ENCODE peak calls at places on chromosomes 6 and 20, in five cellular contexts. One of them, this sample, is unnamed.

GRCh38 chr6:15962449-15962764 is 166.5 kb upstream of the MYLIP start:
- DNase-seq in NCI-H1092: no peak
- DNase-seq in substantia nigra: no peak
- DNase-seq in aorta: no peak
- DNase-seq in stimulated activated CD4-positive, alpha-beta T cell treated with anti-CD3 and anti-CD28 coated beads, Interleukin-1b, Interleukin-23, amount 100 ng/mL, for 24 hours: no peak
- DNase-seq in this sample: no peak

GRCh38 chr20:31894980-31895675 is 24.7 kb downstream of the TTLL9 start:
- DNase-seq in NCI-H1092: no peak
- DNase-seq in substantia nigra: peak; percentile 6
- DNase-seq in aorta: peak; percentile 82
- DNase-seq in stimulated activated CD4-positive, alpha-beta T cell treated with anti-CD3 and anti-CD28 coated beads, Interleukin-1b, Interleukin-23, amount 100 ng/mL, for 24 hours: no peak
- DNase-seq in this sample: no peak

GRCh38 chr6:37021356-37022129 is 16.1 kb downstream of the FGD2 start:
- DNase-seq in NCI-H1092: no peak
- DNase-seq in aorta: no peak
- DNase-seq in stimulated activated CD4-positive, alpha-beta T cell treated with anti-CD3 and anti-CD28 coated beads, Interleukin-1b, Interleukin-23, amount 100 ng/mL, for 24 hours: no peak
- DNase-seq in substantia nigra: no peak
- DNase-seq in this sample: no peak

GRCh38 chr20:43945391-43946205 is 30.9 kb downstream of the TOX2 start:
- DNase-seq in stimulated activated CD4-positive, alpha-beta T cell treated with anti-CD3 and anti-CD28 coated beads, Interleukin-1b, Interleukin-23, amount 100 ng/mL, for 24 hours: no peak
- DNase-seq in NCI-H1092: no peak
- DNase-seq in substantia nigra: no peak
- DNase-seq in aorta: no peak
- DNase-seq in this sample: no peak

GRCh38 chr6:72675396-72675795 is 53.5 kb downstream of the KCNQ5 start:
- DNase-seq in substantia nigra: no peak
- DNase-seq in NCI-H1092: no peak
- DNase-seq in stimulated activated CD4-positive, alpha-beta T cell treated with anti-CD3 and anti-CD28 coated beads, Interleukin-1b, Interleukin-23, amount 100 ng/mL, for 24 hours: no peak
- DNase-seq in aorta: no peak
- DNase-seq in this sample: no peak

GRCh38 chr6:130223508-130223907 is 757 bp upstream of the SAMD3 start:
- DNase-seq in substantia nigra: no peak
- DNase-seq in aorta: peak; percentile 44
- DNase-seq in stimulated activated CD4-positive, alpha-beta T cell treated with anti-CD3 and anti-CD28 coated beads, Interleukin-1b, Interleukin-23, amount 100 ng/mL, for 24 hours: peak; percentile 17
- DNase-seq in NCI-H1092: no peak
- DNase-seq in this sample: no peak

GRCh38 chr6:163062790-163063189 is 335.0 kb downstream of the PACRG start:
- DNase-seq in stimulated activated CD4-positive, alpha-beta T cell treated with anti-CD3 and anti-CD28 coated beads, Interleukin-1b, Interleukin-23, amount 100 ng/mL, for 24 hours: no peak
- DNase-seq in aorta: no peak
- DNase-seq in substantia nigra: no peak
- DNase-seq in NCI-H1092: no peak
- DNase-seq in this sample: no peak

GRCh38 chr20:63234693-63235398 is 859 bp upstream of the BIRC7 start:
- DNase-seq in stimulated activated CD4-positive, alpha-beta T cell treated with anti-CD3 and anti-CD28 coated beads, Interleukin-1b, Interleukin-23, amount 100 ng/mL, for 24 hours: no peak
- DNase-seq in aorta: no peak
- DNase-seq in substantia nigra: no peak
- DNase-seq in NCI-H1092: no peak
- DNase-seq in this sample: no peak

GRCh38 chr20:11511816-11512215 is 405.9 kb upstream of the BTBD3 start:
- DNase-seq in substantia nigra: no peak
- DNase-seq in NCI-H1092: no peak
- DNase-seq in stimulated activated CD4-positive, alpha-beta T cell treated with anti-CD3 and anti-CD28 coated beads, Interleukin-1b, Interleukin-23, amount 100 ng/mL, for 24 hours: no peak
- DNase-seq in aorta: no peak
- DNase-seq in this sample: no peak

GRCh38 chr20:61514018-61514755 is 262.1 kb downstream of the CDH4 start:
- DNase-seq in stimulated activated CD4-positive, alpha-beta T cell treated with anti-CD3 and anti-CD28 coated beads, Interleukin-1b, Interleukin-23, amount 100 ng/mL, for 24 hours: no peak
- DNase-seq in NCI-H1092: no peak
- DNase-seq in aorta: no peak
- DNase-seq in substantia nigra: no peak
- DNase-seq in this sample: no peak

GRCh38 chr6:151240861-151241642 is 1.3 kb downstream of the AKAP12 start:
- DNase-seq in substantia nigra: no peak
- DNase-seq in stimulated activated CD4-positive, alpha-beta T cell treated with anti-CD3 and anti-CD28 coated beads, Interleukin-1b, Interleukin-23, amount 100 ng/mL, for 24 hours: no peak
- DNase-seq in NCI-H1092: peak; percentile 24
- DNase-seq in aorta: peak; percentile 74
- DNase-seq in this sample: peak; percentile 52

GRCh38 chr6:80939936-80940335 is 812.5 kb downstream of the TENT5A start:
- DNase-seq in substantia nigra: no peak
- DNase-seq in aorta: no peak
- DNase-seq in stimulated activated CD4-positive, alpha-beta T cell treated with anti-CD3 and anti-CD28 coated beads, Interleukin-1b, Interleukin-23, amount 100 ng/mL, for 24 hours: no peak
- DNase-seq in NCI-H1092: no peak
- DNase-seq in this sample: no peak

GRCh38 chr6:31639449-31639861 is 13.0 kb downstream of the BAG6 start:
- DNase-seq in aorta: no peak
- DNase-seq in NCI-H1092: no peak
- DNase-seq in stimulated activated CD4-positive, alpha-beta T cell treated with anti-CD3 and anti-CD28 coated beads, Interleukin-1b, Interleukin-23, amount 100 ng/mL, for 24 hours: no peak
- DNase-seq in substantia nigra: no peak
- DNase-seq in this sample: no peak

GRCh38 chr6:37054580-37054979 is 49.1 kb downstream of the FGD2 start:
- DNase-seq in aorta: no peak
- DNase-seq in stimulated activated CD4-positive, alpha-beta T cell treated with anti-CD3 and anti-CD28 coated beads, Interleukin-1b, Interleukin-23, amount 100 ng/mL, for 24 hours: no peak
- DNase-seq in NCI-H1092: no peak
- DNase-seq in substantia nigra: no peak
- DNase-seq in this sample: no peak

GRCh38 chr20:17626217-17627007 is 55.6 kb downstream of the RRBP1 start:
- DNase-seq in NCI-H1092: no peak
- DNase-seq in substantia nigra: no peak
- DNase-seq in stimulated activated CD4-positive, alpha-beta T cell treated with anti-CD3 and anti-CD28 coated beads, Interleukin-1b, Interleukin-23, amount 100 ng/mL, for 24 hours: no peak
- DNase-seq in aorta: peak; percentile 56
- DNase-seq in this sample: peak; percentile 10

GRCh38 chr6:138291849-138292181 is 73.5 kb upstream of the PBOV1 start:
- DNase-seq in aorta: no peak
- DNase-seq in NCI-H1092: no peak
- DNase-seq in substantia nigra: no peak
- DNase-seq in stimulated activated CD4-positive, alpha-beta T cell treated with anti-CD3 and anti-CD28 coated beads, Interleukin-1b, Interleukin-23, amount 100 ng/mL, for 24 hours: no peak
- DNase-seq in this sample: peak; percentile 66

GRCh38 chr20:42338274-42339172 is 720.3 kb upstream of the CHD6 start:
- DNase-seq in aorta: no peak
- DNase-seq in NCI-H1092: no peak
- DNase-seq in stimulated activated CD4-positive, alpha-beta T cell treated with anti-CD3 and anti-CD28 coated beads, Interleukin-1b, Interleukin-23, amount 100 ng/mL, for 24 hours: no peak
- DNase-seq in substantia nigra: no peak
- DNase-seq in this sample: no peak

GRCh38 chr6:124441430-124441829 is 520.8 kb upstream of the RNF217 start:
- DNase-seq in stimulated activated CD4-positive, alpha-beta T cell treated with anti-CD3 and anti-CD28 coated beads, Interleukin-1b, Interleukin-23, amount 100 ng/mL, for 24 hours: no peak
- DNase-seq in aorta: no peak
- DNase-seq in substantia nigra: no peak
- DNase-seq in NCI-H1092: no peak
- DNase-seq in this sample: no peak

GRCh38 chr6:15876406-15876805 is 213.6 kb upstream of the DTNBP1 start:
- DNase-seq in stimulated activated CD4-positive, alpha-beta T cell treated with anti-CD3 and anti-CD28 coated beads, Interleukin-1b, Interleukin-23, amount 100 ng/mL, for 24 hours: no peak
- DNase-seq in substantia nigra: no peak
- DNase-seq in NCI-H1092: no peak
- DNase-seq in aorta: no peak
- DNase-seq in this sample: no peak

GRCh38 chr6:108171918-108172516 is 6.2 kb downstream of the NR2E1 start:
- DNase-seq in substantia nigra: no peak
- DNase-seq in NCI-H1092: no peak
- DNase-seq in stimulated activated CD4-positive, alpha-beta T cell treated with anti-CD3 and anti-CD28 coated beads, Interleukin-1b, Interleukin-23, amount 100 ng/mL, for 24 hours: no peak
- DNase-seq in aorta: no peak
- DNase-seq in this sample: no peak

GRCh38 chr6:73503027-73503772 is 17.6 kb downstream of the EEF1A1 start:
- DNase-seq in aorta: no peak
- DNase-seq in NCI-H1092: no peak
- DNase-seq in substantia nigra: no peak
- DNase-seq in stimulated activated CD4-positive, alpha-beta T cell treated with anti-CD3 and anti-CD28 coated beads, Interleukin-1b, Interleukin-23, amount 100 ng/mL, for 24 hours: no peak
- DNase-seq in this sample: no peak

GRCh38 chr20:24684954-24685691 is 215.7 kb downstream of the SYNDIG1 start:
- DNase-seq in stimulated activated CD4-positive, alpha-beta T cell treated with anti-CD3 and anti-CD28 coated beads, Interleukin-1b, Interleukin-23, amount 100 ng/mL, for 24 hours: no peak
- DNase-seq in NCI-H1092: no peak
- DNase-seq in aorta: no peak
- DNase-seq in substantia nigra: no peak
- DNase-seq in this sample: peak; percentile 2

GRCh38 chr20:330233-331149 is 5.1 kb downstream of the SOX12 start:
- DNase-seq in NCI-H1092: peak; percentile 24
- DNase-seq in stimulated activated CD4-positive, alpha-beta T cell treated with anti-CD3 and anti-CD28 coated beads, Interleukin-1b, Interleukin-23, amount 100 ng/mL, for 24 hours: no peak
- DNase-seq in substantia nigra: peak; percentile 26
- DNase-seq in aorta: peak; percentile 60
- DNase-seq in this sample: peak; percentile 60

GRCh38 chr6:4258733-4259132 is 123.4 kb upstream of the ECI2 start:
- DNase-seq in aorta: no peak
- DNase-seq in NCI-H1092: no peak
- DNase-seq in substantia nigra: no peak
- DNase-seq in stimulated activated CD4-positive, alpha-beta T cell treated with anti-CD3 and anti-CD28 coated beads, Interleukin-1b, Interleukin-23, amount 100 ng/mL, for 24 hours: no peak
- DNase-seq in this sample: no peak

GRCh38 chr20:11544029-11544678 is 373.5 kb upstream of the BTBD3 start:
- DNase-seq in stimulated activated CD4-positive, alpha-beta T cell treated with anti-CD3 and anti-CD28 coated beads, Interleukin-1b, Interleukin-23, amount 100 ng/mL, for 24 hours: no peak
- DNase-seq in substantia nigra: no peak
- DNase-seq in NCI-H1092: peak; percentile 72
- DNase-seq in aorta: no peak
- DNase-seq in this sample: peak; percentile 34

GRCh38 chr6:138817799-138818198 is 21.9 kb downstream of the ECT2L start:
- DNase-seq in aorta: no peak
- DNase-seq in substantia nigra: no peak
- DNase-seq in stimulated activated CD4-positive, alpha-beta T cell treated with anti-CD3 and anti-CD28 coated beads, Interleukin-1b, Interleukin-23, amount 100 ng/mL, for 24 hours: no peak
- DNase-seq in NCI-H1092: no peak
- DNase-seq in this sample: no peak

GRCh38 chr6:28506807-28507475 is 8.7 kb downstream of the GPX6 start:
- DNase-seq in substantia nigra: no peak
- DNase-seq in NCI-H1092: no peak
- DNase-seq in aorta: no peak
- DNase-seq in stimulated activated CD4-positive, alpha-beta T cell treated with anti-CD3 and anti-CD28 coated beads, Interleukin-1b, Interleukin-23, amount 100 ng/mL, for 24 hours: no peak
- DNase-seq in this sample: no peak

GRCh38 chr6:90156861-90157260 is 139.8 kb downstream of the BACH2 start:
- DNase-seq in stimulated activated CD4-positive, alpha-beta T cell treated with anti-CD3 and anti-CD28 coated beads, Interleukin-1b, Interleukin-23, amount 100 ng/mL, for 24 hours: no peak
- DNase-seq in NCI-H1092: no peak
- DNase-seq in substantia nigra: no peak
- DNase-seq in aorta: no peak
- DNase-seq in this sample: no peak

GRCh38 chr6:142681099-142681498 is 263.9 kb downstream of the HIVEP2 start:
- DNase-seq in aorta: no peak
- DNase-seq in stimulated activated CD4-positive, alpha-beta T cell treated with anti-CD3 and anti-CD28 coated beads, Interleukin-1b, Interleukin-23, amount 100 ng/mL, for 24 hours: no peak
- DNase-seq in substantia nigra: no peak
- DNase-seq in NCI-H1092: no peak
- DNase-seq in this sample: no peak

GRCh38 chr6:165480916-165481315 is 171.5 kb upstream of the C6orf118 start:
- DNase-seq in substantia nigra: no peak
- DNase-seq in aorta: no peak
- DNase-seq in stimulated activated CD4-positive, alpha-beta T cell treated with anti-CD3 and anti-CD28 coated beads, Interleukin-1b, Interleukin-23, amount 100 ng/mL, for 24 hours: no peak
- DNase-seq in NCI-H1092: no peak
- DNase-seq in this sample: no peak

GRCh38 chr20:20393207-20393606 is 25.3 kb downstream of the INSM1 start:
- DNase-seq in substantia nigra: no peak
- DNase-seq in stimulated activated CD4-positive, alpha-beta T cell treated with anti-CD3 and anti-CD28 coated beads, Interleukin-1b, Interleukin-23, amount 100 ng/mL, for 24 hours: no peak
- DNase-seq in aorta: no peak
- DNase-seq in NCI-H1092: no peak
- DNase-seq in this sample: no peak

GRCh38 chr6:446418-447366 is 55.1 kb downstream of the IRF4 start:
- DNase-seq in stimulated activated CD4-positive, alpha-beta T cell treated with anti-CD3 and anti-CD28 coated beads, Interleukin-1b, Interleukin-23, amount 100 ng/mL, for 24 hours: peak; percentile 69
- DNase-seq in aorta: no peak
- DNase-seq in substantia nigra: no peak
- DNase-seq in NCI-H1092: no peak
- DNase-seq in this sample: no peak

GRCh38 chr6:107716688-107717089 is 107.4 kb downstream of the SCML4 start:
- DNase-seq in aorta: no peak
- DNase-seq in stimulated activated CD4-positive, alpha-beta T cell treated with anti-CD3 and anti-CD28 coated beads, Interleukin-1b, Interleukin-23, amount 100 ng/mL, for 24 hours: peak; percentile 45
- DNase-seq in NCI-H1092: no peak
- DNase-seq in substantia nigra: no peak
- DNase-seq in this sample: no peak

GRCh38 chr6:143911028-143911427 is 46.8 kb downstream of the ZC2HC1B start:
- DNase-seq in substantia nigra: no peak
- DNase-seq in stimulated activated CD4-positive, alpha-beta T cell treated with anti-CD3 and anti-CD28 coated beads, Interleukin-1b, Interleukin-23, amount 100 ng/mL, for 24 hours: no peak
- DNase-seq in NCI-H1092: no peak
- DNase-seq in aorta: no peak
- DNase-seq in this sample: no peak

GRCh38 chr6:21393426-21394165 is 200.0 kb upstream of the SOX4 start:
- DNase-seq in substantia nigra: no peak
- DNase-seq in aorta: no peak
- DNase-seq in NCI-H1092: no peak
- DNase-seq in stimulated activated CD4-positive, alpha-beta T cell treated with anti-CD3 and anti-CD28 coated beads, Interleukin-1b, Interleukin-23, amount 100 ng/mL, for 24 hours: no peak
- DNase-seq in this sample: no peak